ENCODE peak calls at places on chromosome 4, in ten cellular contexts. One of them, this sample, is unnamed. For H3K36me3, the result is how much of the 10 kb centered on the place peaks cover.

GRCh38 chr4:6474053-6474568 is 1.7 kb upstream of the PPP2R2C start:
- DNase-seq in GM06990: no peak
- DNase-seq in NT2/D1: no peak
- DNase-seq in HCT116: no peak
- DNase-seq in CD4-positive, CD25-positive, alpha-beta regulatory T cell: no peak
- DNase-seq in stomach: no peak
- DNase-seq in aorta: no peak
- DNase-seq in heart right ventricle: no peak
- DNase-seq in heart left ventricle: no peak
- DNase-seq in SJSA1: no peak
- DNase-seq in this sample: no peak

GRCh38 chr4:54107951-54108740 is 8.2 kb downstream of the GSX2 start:
- DNase-seq in heart left ventricle: no peak
- DNase-seq in stomach: no peak
- DNase-seq in GM06990: no peak
- DNase-seq in heart right ventricle: no peak
- DNase-seq in CD4-positive, CD25-positive, alpha-beta regulatory T cell: no peak
- DNase-seq in aorta: no peak
- DNase-seq in NT2/D1: no peak
- DNase-seq in HCT116: no peak
- DNase-seq in SJSA1: no peak
- DNase-seq in this sample: no peak

GRCh38 chr4:22876281-22876680 is 183.5 kb downstream of the GBA3 start:
- DNase-seq in heart left ventricle: no peak
- DNase-seq in heart right ventricle: no peak
- DNase-seq in NT2/D1: no peak
- DNase-seq in stomach: no peak
- DNase-seq in GM06990: no peak
- DNase-seq in SJSA1: no peak
- DNase-seq in CD4-positive, CD25-positive, alpha-beta regulatory T cell: no peak
- DNase-seq in HCT116: no peak
- DNase-seq in aorta: no peak
- DNase-seq in this sample: no peak

GRCh38 chr4:8820178-8821102 is 51.2 kb downstream of the HMX1 start:
- DNase-seq in CD4-positive, CD25-positive, alpha-beta regulatory T cell: no peak
- DNase-seq in heart right ventricle: no peak
- DNase-seq in stomach: peak
- DNase-seq in heart left ventricle: no peak
- DNase-seq in HCT116: no peak
- DNase-seq in aorta: peak
- DNase-seq in GM06990: no peak
- DNase-seq in SJSA1: peak
- DNase-seq in NT2/D1: no peak
- DNase-seq in this sample: no peak

GRCh38 chr4:112766422-112766821 is 129.5 kb downstream of the LARP7 start:
- DNase-seq in aorta: no peak
- DNase-seq in SJSA1: no peak
- DNase-seq in HCT116: no peak
- DNase-seq in GM06990: no peak
- DNase-seq in CD4-positive, CD25-positive, alpha-beta regulatory T cell: no peak
- DNase-seq in heart left ventricle: no peak
- DNase-seq in heart right ventricle: no peak
- DNase-seq in NT2/D1: no peak
- DNase-seq in stomach: no peak
- DNase-seq in this sample: peak

GRCh38 chr4:159051245-159052071 is 51.4 kb upstream of the RAPGEF2 start:
- DNase-seq in SJSA1: no peak
- DNase-seq in HCT116: no peak
- DNase-seq in GM06990: peak
- DNase-seq in heart right ventricle: no peak
- DNase-seq in aorta: no peak
- DNase-seq in stomach: no peak
- DNase-seq in heart left ventricle: no peak
- DNase-seq in NT2/D1: no peak
- DNase-seq in CD4-positive, CD25-positive, alpha-beta regulatory T cell: no peak
- DNase-seq in this sample: no peak

GRCh38 chr4:133156096-133156495 is 7.0 kb downstream of the PCDH10 start:
- DNase-seq in NT2/D1: no peak
- DNase-seq in HCT116: no peak
- DNase-seq in heart left ventricle: no peak
- DNase-seq in GM06990: no peak
- DNase-seq in CD4-positive, CD25-positive, alpha-beta regulatory T cell: no peak
- DNase-seq in aorta: no peak
- DNase-seq in stomach: no peak
- DNase-seq in SJSA1: no peak
- DNase-seq in heart right ventricle: no peak
- DNase-seq in this sample: no peak

GRCh38 chr4:38723726-38724506 is 58.9 kb downstream of the TLR10 start:
- DNase-seq in aorta: no peak
- DNase-seq in HCT116: no peak
- DNase-seq in CD4-positive, CD25-positive, alpha-beta regulatory T cell: no peak
- DNase-seq in SJSA1: no peak
- DNase-seq in GM06990: no peak
- DNase-seq in heart right ventricle: no peak
- DNase-seq in NT2/D1: no peak
- DNase-seq in stomach: peak
- DNase-seq in heart left ventricle: no peak
- DNase-seq in this sample: no peak

GRCh38 chr4:132540797-132541196 is 608.3 kb upstream of the PCDH10 start:
- DNase-seq in stomach: no peak
- DNase-seq in SJSA1: no peak
- DNase-seq in aorta: no peak
- DNase-seq in CD4-positive, CD25-positive, alpha-beta regulatory T cell: no peak
- DNase-seq in heart left ventricle: no peak
- DNase-seq in heart right ventricle: no peak
- DNase-seq in GM06990: no peak
- DNase-seq in NT2/D1: no peak
- DNase-seq in HCT116: no peak
- DNase-seq in this sample: no peak

GRCh38 chr4:110533940-110534339 is 58.0 kb downstream of the ENPEP start:
- DNase-seq in GM06990: no peak
- DNase-seq in CD4-positive, CD25-positive, alpha-beta regulatory T cell: no peak
- DNase-seq in NT2/D1: no peak
- DNase-seq in stomach: no peak
- DNase-seq in aorta: no peak
- DNase-seq in heart right ventricle: no peak
- DNase-seq in heart left ventricle: no peak
- DNase-seq in SJSA1: peak
- DNase-seq in HCT116: peak
- DNase-seq in this sample: peak

GRCh38 chr4:117421706-117422105 is 336.3 kb upstream of the TRAM1L1 start:
- DNase-seq in stomach: no peak
- DNase-seq in aorta: no peak
- DNase-seq in GM06990: no peak
- DNase-seq in NT2/D1: no peak
- DNase-seq in SJSA1: no peak
- DNase-seq in CD4-positive, CD25-positive, alpha-beta regulatory T cell: no peak
- DNase-seq in heart right ventricle: no peak
- DNase-seq in heart left ventricle: no peak
- DNase-seq in HCT116: no peak
- DNase-seq in this sample: no peak

GRCh38 chr4:96729641-96730040 is 889.7 kb downstream of the PDHA2 start:
- DNase-seq in SJSA1: no peak
- DNase-seq in NT2/D1: no peak
- DNase-seq in stomach: no peak
- DNase-seq in heart left ventricle: no peak
- DNase-seq in CD4-positive, CD25-positive, alpha-beta regulatory T cell: no peak
- DNase-seq in heart right ventricle: no peak
- DNase-seq in aorta: no peak
- DNase-seq in GM06990: no peak
- DNase-seq in HCT116: no peak
- DNase-seq in this sample: no peak

GRCh38 chr4:151993521-151993920 is 232.7 kb upstream of the GATB start:
- DNase-seq in GM06990: no peak
- DNase-seq in NT2/D1: no peak
- DNase-seq in heart right ventricle: no peak
- DNase-seq in CD4-positive, CD25-positive, alpha-beta regulatory T cell: no peak
- DNase-seq in HCT116: no peak
- DNase-seq in aorta: no peak
- DNase-seq in stomach: no peak
- DNase-seq in SJSA1: no peak
- DNase-seq in heart left ventricle: no peak
- DNase-seq in this sample: no peak

GRCh38 chr4:161247831-161248230 is 916.0 kb downstream of the FSTL5 start:
- DNase-seq in NT2/D1: no peak
- DNase-seq in GM06990: no peak
- DNase-seq in SJSA1: no peak
- DNase-seq in heart right ventricle: no peak
- DNase-seq in HCT116: no peak
- DNase-seq in aorta: no peak
- DNase-seq in CD4-positive, CD25-positive, alpha-beta regulatory T cell: no peak
- DNase-seq in heart left ventricle: no peak
- DNase-seq in stomach: no peak
- DNase-seq in this sample: no peak

GRCh38 chr4:72209600-72209999 is 177.8 kb downstream of the NPFFR2 start:
- DNase-seq in HCT116: no peak
- DNase-seq in CD4-positive, CD25-positive, alpha-beta regulatory T cell: no peak
- DNase-seq in stomach: no peak
- DNase-seq in aorta: no peak
- DNase-seq in heart right ventricle: no peak
- DNase-seq in GM06990: no peak
- DNase-seq in NT2/D1: no peak
- DNase-seq in heart left ventricle: no peak
- DNase-seq in SJSA1: no peak
- DNase-seq in this sample: no peak

GRCh38 chr4:54683616-54684346 is 26.0 kb downstream of the KIT start:
- DNase-seq in GM06990: peak
- DNase-seq in SJSA1: no peak
- DNase-seq in HCT116: peak
- DNase-seq in aorta: no peak
- DNase-seq in CD4-positive, CD25-positive, alpha-beta regulatory T cell: no peak
- DNase-seq in NT2/D1: no peak
- DNase-seq in heart left ventricle: no peak
- DNase-seq in heart right ventricle: no peak
- DNase-seq in stomach: peak
- DNase-seq in this sample: no peak

GRCh38 chr4:139764686-139765085 is 99.1 kb downstream of the MGST2 start:
- DNase-seq in GM06990: no peak
- DNase-seq in HCT116: no peak
- DNase-seq in NT2/D1: no peak
- DNase-seq in stomach: no peak
- DNase-seq in aorta: no peak
- DNase-seq in heart left ventricle: peak
- DNase-seq in heart right ventricle: peak
- DNase-seq in SJSA1: no peak
- DNase-seq in CD4-positive, CD25-positive, alpha-beta regulatory T cell: no peak
- DNase-seq in this sample: no peak
- H3K4me3 ChIP-seq in GM06990: no peak
- H3K4me3 ChIP-seq in HCT116: no peak
- H3K4me3 ChIP-seq in NT2/D1: no peak
- H3K4me3 ChIP-seq in stomach: no peak
- H3K4me3 ChIP-seq in aorta: no peak
- H3K4me3 ChIP-seq in heart left ventricle: no peak
- H3K4me3 ChIP-seq in heart right ventricle: peak
- H3K4me3 ChIP-seq in SJSA1: no peak
- H3K4me3 ChIP-seq in CD4-positive, CD25-positive, alpha-beta regulatory T cell: no peak
- H3K4me3 ChIP-seq in this sample: no peak

DNA sequence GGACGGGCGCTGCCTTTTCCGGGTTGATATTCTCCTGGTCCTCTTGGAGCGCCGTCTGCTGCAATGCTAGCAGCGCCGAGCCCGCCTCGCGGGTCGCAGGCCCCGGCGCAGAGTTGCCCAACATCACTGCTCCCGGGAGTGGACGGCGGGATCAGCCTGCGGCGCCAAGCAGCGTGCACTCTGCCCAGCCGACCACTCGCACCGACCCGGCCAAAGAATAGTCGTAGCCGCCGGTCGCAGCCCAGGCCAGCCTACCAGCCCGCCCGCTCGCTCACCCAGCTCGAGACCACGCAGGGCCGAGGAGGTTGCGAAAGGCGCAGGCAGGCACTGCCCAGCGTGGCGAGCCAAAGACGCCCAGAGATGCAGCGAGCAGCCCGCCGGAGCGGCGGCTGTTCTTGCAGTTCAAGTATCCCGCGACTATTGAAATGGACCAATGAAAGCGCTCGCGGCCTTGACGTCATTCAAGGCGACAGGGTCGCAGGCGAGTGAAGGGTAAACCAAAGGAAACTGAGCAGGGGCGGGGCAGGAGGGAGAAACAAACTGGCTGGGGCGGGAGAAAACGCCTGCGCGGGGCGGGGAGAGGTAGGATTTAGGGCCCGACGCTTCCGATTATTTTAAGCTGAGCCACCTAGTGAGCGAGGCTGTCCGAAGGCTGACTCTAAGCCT is at the start of gene CCNA2:
- DNase-seq in GM06990: peak
- DNase-seq in HCT116: peak
- DNase-seq in heart right ventricle: peak
- DNase-seq in heart left ventricle: peak
- DNase-seq in CD4-positive, CD25-positive, alpha-beta regulatory T cell: peak
- DNase-seq in SJSA1: peak
- DNase-seq in NT2/D1: peak
- DNase-seq in aorta: peak
- DNase-seq in stomach: peak
- DNase-seq in this sample: peak
- H3K36me3 ChIP-seq in GM06990: under half
- H3K36me3 ChIP-seq in HCT116: under half
- H3K36me3 ChIP-seq in heart right ventricle: under half
- H3K36me3 ChIP-seq in heart left ventricle: under half
- H3K36me3 ChIP-seq in CD4-positive, CD25-positive, alpha-beta regulatory T cell: under half
- H3K36me3 ChIP-seq in SJSA1: half or more
- H3K36me3 ChIP-seq in NT2/D1: under half
- H3K36me3 ChIP-seq in aorta: under half
- H3K36me3 ChIP-seq in stomach: under half
- H3K36me3 ChIP-seq in this sample: half or more

DNA sequence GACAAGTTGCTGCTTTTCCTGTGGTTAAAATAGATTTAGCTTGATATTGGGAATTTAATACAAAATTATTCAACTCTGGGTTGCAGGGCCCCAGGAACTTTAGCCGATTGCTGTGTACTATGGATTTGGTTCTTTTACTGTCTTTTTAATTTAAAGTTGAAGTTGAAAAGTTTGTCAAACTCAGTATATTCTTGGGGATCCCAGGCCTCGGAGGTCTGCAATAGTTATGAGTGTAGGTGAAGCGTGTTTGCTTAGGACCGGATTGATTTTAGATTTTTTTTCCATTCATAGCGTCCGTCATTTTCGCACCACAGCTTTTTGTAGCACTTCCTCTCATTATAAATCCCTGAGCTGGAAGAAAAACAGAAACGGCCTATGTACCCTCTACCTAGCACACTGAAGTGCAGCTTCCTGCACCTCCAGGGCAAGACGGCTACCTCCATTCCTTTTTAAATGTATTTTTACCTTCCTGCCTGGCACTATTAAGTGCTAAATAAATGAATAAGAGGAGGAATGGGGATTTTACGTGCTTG is 452 bp upstream of the AGA start:
- DNase-seq in HCT116: no peak
- DNase-seq in GM06990: peak
- DNase-seq in aorta: no peak
- DNase-seq in heart right ventricle: no peak
- DNase-seq in NT2/D1: no peak
- DNase-seq in heart left ventricle: peak
- DNase-seq in CD4-positive, CD25-positive, alpha-beta regulatory T cell: no peak
- DNase-seq in SJSA1: no peak
- DNase-seq in stomach: no peak
- DNase-seq in this sample: no peak
- H3K4me3 ChIP-seq in HCT116: peak
- H3K4me3 ChIP-seq in GM06990: peak
- H3K4me3 ChIP-seq in aorta: peak
- H3K4me3 ChIP-seq in heart right ventricle: peak
- H3K4me3 ChIP-seq in NT2/D1: peak
- H3K4me3 ChIP-seq in heart left ventricle: peak
- H3K4me3 ChIP-seq in CD4-positive, CD25-positive, alpha-beta regulatory T cell: peak
- H3K4me3 ChIP-seq in SJSA1: peak
- H3K4me3 ChIP-seq in stomach: peak
- H3K4me3 ChIP-seq in this sample: peak

GRCh38 chr4:99074816-99075215 is 13.8 kb downstream of the ADH5 start:
- DNase-seq in GM06990: no peak
- DNase-seq in heart left ventricle: no peak
- DNase-seq in SJSA1: no peak
- DNase-seq in heart right ventricle: no peak
- DNase-seq in NT2/D1: no peak
- DNase-seq in stomach: no peak
- DNase-seq in CD4-positive, CD25-positive, alpha-beta regulatory T cell: no peak
- DNase-seq in HCT116: no peak
- DNase-seq in aorta: no peak
- DNase-seq in this sample: no peak
- H3K36me3 ChIP-seq in GM06990: under half
- H3K36me3 ChIP-seq in heart left ventricle: half or more
- H3K36me3 ChIP-seq in SJSA1: half or more
- H3K36me3 ChIP-seq in heart right ventricle: half or more
- H3K36me3 ChIP-seq in NT2/D1: half or more
- H3K36me3 ChIP-seq in stomach: under half
- H3K36me3 ChIP-seq in CD4-positive, CD25-positive, alpha-beta regulatory T cell: half or more
- H3K36me3 ChIP-seq in HCT116: under half
- H3K36me3 ChIP-seq in aorta: under half
- H3K36me3 ChIP-seq in this sample: under half

This sample was measured in MG63.